ENCODE peak calls at places on chromosomes 5 and 9, in six cellular contexts. S is germinal center; D is skeletal muscle cell; P is neural crest cell; J is dorsolateral prefrontal cortex; Y is CD8-positive, alpha-beta T cell. R is an unnamed sample.

GRCh38 chr9:88737876-88738275 is 202.9 kb downstream of the NXNL2 start:
- DNase-seq in S (no peak), D (peak; percentile 56), P (no peak), J (no peak), Y (no peak), R (no peak)

GRCh38 chr9:36870960-36871359 is 163.1 kb downstream of the PAX5 start:
- DNase-seq in S (no peak), D (no peak), P (no peak), J (no peak), Y (no peak), R (no peak)

GRCh38 chr5:9059920-9060691 is 485.8 kb downstream of the SEMA5A start:
- DNase-seq in S (no peak), D (peak; percentile 95), P (no peak), J (no peak), Y (no peak), R (peak; percentile 84)

GRCh38 chr9:37390759-37391158 is 31.7 kb upstream of the GRHPR start:
- DNase-seq in S (peak; percentile 73), D (no peak), P (no peak), J (no peak), Y (peak; percentile 15), R (peak; percentile 65)

GRCh38 chr9:34991833-34992375 is 2.4 kb downstream of the DNAJB5 start:
- DNase-seq in S (peak; percentile 33), D (no peak), P (no peak), J (no peak), Y (peak; percentile 26), R (peak; percentile 91)

GRCh38 chr5:92374859-92375258 is 991.7 kb upstream of the ARRDC3 start:
- DNase-seq in S (no peak), D (no peak), P (no peak), J (no peak), Y (no peak), R (no peak)

GRCh38 chr9:119968837-119969707 is 599.8 kb upstream of the BRINP1 start:
- DNase-seq in S (peak; percentile 71), D (peak; percentile 14), P (peak; percentile 75), J (peak; percentile 80), Y (peak; percentile 14), R (peak; percentile 89)

GRCh38 chr9:114382951-114383865 is 4.6 kb downstream of the AKNA start:
- DNase-seq in S (no peak), D (peak; percentile 41), P (no peak), J (no peak), Y (peak; percentile 74), R (peak; percentile 57)

GRCh38 chr9:137298983-137299521 is 3.0 kb downstream of the NRARP start:
- DNase-seq in S (no peak), D (no peak), P (no peak), J (no peak), Y (no peak), R (no peak)

GRCh38 chr5:57277085-57277484 is 103.2 kb downstream of the GPBP1 start:
- DNase-seq in S (no peak), D (no peak), P (no peak), J (no peak), Y (no peak), R (no peak)

GRCh38 chr5:71790433-71790832 is 71.4 kb downstream of the CARTPT start:
- DNase-seq in S (no peak), D (no peak), P (no peak), J (no peak), Y (no peak), R (no peak)

GRCh38 chr9:124145903-124146575 is 111.7 kb upstream of the NEK6 start:
- DNase-seq in S (no peak), D (no peak), P (no peak), J (no peak), Y (no peak), R (peak; percentile 26)

GRCh38 chr9:23779220-23779619 is 46.8 kb downstream of the ELAVL2 start:
- DNase-seq in S (no peak), D (no peak), P (no peak), J (no peak), Y (no peak), R (peak; percentile 70)

GRCh38 chr5:27437594-27438200 is 399.3 kb upstream of the CDH9 start:
- DNase-seq in S (no peak), D (no peak), P (no peak), J (no peak), Y (no peak), R (no peak)

GRCh38 chr5:82859439-82860140 is 217.6 kb downstream of the TMEM167A start:
- DNase-seq in S (no peak), D (no peak), P (no peak), J (no peak), Y (no peak), R (no peak)

GRCh38 chr5:119324842-119325241 is 31.0 kb upstream of the TNFAIP8 start:
- DNase-seq in S (no peak), D (no peak), P (no peak), J (no peak), Y (no peak), R (no peak)

GRCh38 chr9:21996438-21996837 is 1.8 kb downstream of the CDKN2B-AS1 start:
- DNase-seq in S (no peak), D (no peak), P (no peak), J (no peak), Y (no peak), R (no peak)

GRCh38 chr9:114072181-114073140 is 5.6 kb downstream of the AMBP start:
- DNase-seq in S (no peak), D (no peak), P (no peak), J (no peak), Y (no peak), R (no peak)

GRCh38 chr9:136799079-136799853 is 3.1 kb downstream of the CCDC183 start:
- DNase-seq in S (no peak), D (no peak), P (no peak), J (no peak), Y (no peak), R (peak; percentile 64)

GRCh38 chr5:132774896-132775295 is 2.1 kb downstream of the SEPTIN8 start:
- DNase-seq in S (no peak), D (no peak), P (no peak), J (no peak), Y (no peak), R (no peak)

GRCh38 chr9:131049829-131050715 is 41.1 kb downstream of the LAMC3 start:
- DNase-seq in S (no peak), D (no peak), P (no peak), J (no peak), Y (no peak), R (no peak)

GRCh38 chr5:112165897-112166737 is 253.0 kb downstream of the EPB41L4A start:
- DNase-seq in S (no peak), D (no peak), P (no peak), J (no peak), Y (no peak), R (peak; percentile 97)

GRCh38 chr5:68126871-68127270 is 88.7 kb upstream of the PIK3R1 start:
- DNase-seq in S (no peak), D (no peak), P (no peak), J (no peak), Y (no peak), R (no peak)

R was measured in islet precursor cell.